ENCODE peak calls at places on chromosomes 6 and 20, in seven cellular contexts. One of them, this sample, is unnamed.

GRCh38 chr6:85756982-85757381 is 114.3 kb upstream of the SYNCRIP start:
- DNase-seq in HFF-Myc: peak; percentile 2
- DNase-seq in EL: peak; percentile 26
- DNase-seq in Daoy: peak; percentile 9
- DNase-seq in neural crest cell: no peak
- DNase-seq in dorsolateral prefrontal cortex: no peak
- DNase-seq in G401: peak; percentile 58
- DNase-seq in this sample: no peak

GRCh38 chr6:166626177-166627038 is 643 bp downstream of the RPS6KA2 start:
- DNase-seq in dorsolateral prefrontal cortex: no peak
- DNase-seq in G401: peak; percentile 65
- DNase-seq in HFF-Myc: no peak
- DNase-seq in neural crest cell: peak; percentile 21
- DNase-seq in Daoy: peak; percentile 30
- DNase-seq in EL: peak; percentile 48
- DNase-seq in this sample: no peak

GRCh38 chr6:11036977-11037430 is 7.1 kb downstream of the ELOVL2 start:
- DNase-seq in neural crest cell: no peak
- DNase-seq in dorsolateral prefrontal cortex: no peak
- DNase-seq in G401: no peak
- DNase-seq in EL: no peak
- DNase-seq in HFF-Myc: no peak
- DNase-seq in Daoy: no peak
- DNase-seq in this sample: no peak

GRCh38 chr20:57443349-57443748 is 52.2 kb downstream of the RBM38 start:
- DNase-seq in neural crest cell: no peak
- DNase-seq in HFF-Myc: no peak
- DNase-seq in EL: no peak
- DNase-seq in Daoy: no peak
- DNase-seq in dorsolateral prefrontal cortex: no peak
- DNase-seq in G401: no peak
- DNase-seq in this sample: no peak

GRCh38 chr6:53647437-53648094 is 18.0 kb downstream of the KLHL31 start:
- DNase-seq in HFF-Myc: no peak
- DNase-seq in Daoy: no peak
- DNase-seq in EL: no peak
- DNase-seq in dorsolateral prefrontal cortex: no peak
- DNase-seq in neural crest cell: no peak
- DNase-seq in G401: no peak
- DNase-seq in this sample: peak; percentile 37

GRCh38 chr6:133973109-133973971 is 20.3 kb downstream of the TBPL1 start:
- DNase-seq in HFF-Myc: no peak
- DNase-seq in G401: peak; percentile 85
- DNase-seq in neural crest cell: no peak
- DNase-seq in EL: peak; percentile 56
- DNase-seq in dorsolateral prefrontal cortex: no peak
- DNase-seq in Daoy: peak; percentile 39
- DNase-seq in this sample: peak; percentile 46

GRCh38 chr6:76779068-76779467 is 684.2 kb downstream of the HTR1B start:
- DNase-seq in neural crest cell: no peak
- DNase-seq in G401: no peak
- DNase-seq in dorsolateral prefrontal cortex: no peak
- DNase-seq in EL: no peak
- DNase-seq in Daoy: no peak
- DNase-seq in HFF-Myc: no peak
- DNase-seq in this sample: no peak

GRCh38 chr6:152117156-152118129 is 310.0 kb downstream of the ESR1 start:
- DNase-seq in Daoy: no peak
- DNase-seq in neural crest cell: no peak
- DNase-seq in dorsolateral prefrontal cortex: no peak
- DNase-seq in HFF-Myc: no peak
- DNase-seq in G401: no peak
- DNase-seq in EL: no peak
- DNase-seq in this sample: no peak

GRCh38 chr6:87700351-87700728 is 1.7 kb downstream of the AKIRIN2 start:
- DNase-seq in HFF-Myc: no peak
- DNase-seq in EL: no peak
- DNase-seq in neural crest cell: no peak
- DNase-seq in dorsolateral prefrontal cortex: no peak
- DNase-seq in Daoy: no peak
- DNase-seq in G401: peak; percentile 29
- DNase-seq in this sample: no peak

GRCh38 chr20:46087161-46087560 is 2.6 kb downstream of the NCOA5 start:
- DNase-seq in HFF-Myc: no peak
- DNase-seq in neural crest cell: no peak
- DNase-seq in dorsolateral prefrontal cortex: no peak
- DNase-seq in EL: no peak
- DNase-seq in G401: no peak
- DNase-seq in Daoy: no peak
- DNase-seq in this sample: no peak

GRCh38 chr6:16766043-16766521 is 4.8 kb upstream of the ATXN1 start:
- DNase-seq in HFF-Myc: peak; percentile 98
- DNase-seq in Daoy: peak; percentile 98
- DNase-seq in neural crest cell: no peak
- DNase-seq in EL: peak; percentile 97
- DNase-seq in dorsolateral prefrontal cortex: no peak
- DNase-seq in G401: no peak
- DNase-seq in this sample: peak; percentile 95

GRCh38 chr20:2259731-2260130 is 36.1 kb upstream of the TGM3 start:
- DNase-seq in neural crest cell: no peak
- DNase-seq in dorsolateral prefrontal cortex: no peak
- DNase-seq in Daoy: no peak
- DNase-seq in EL: no peak
- DNase-seq in HFF-Myc: no peak
- DNase-seq in G401: no peak
- DNase-seq in this sample: no peak

GRCh38 chr20:36573798-36574277 is 441 bp downstream of the TGIF2 start:
- DNase-seq in Daoy: peak; percentile 23
- DNase-seq in G401: no peak
- DNase-seq in dorsolateral prefrontal cortex: no peak
- DNase-seq in HFF-Myc: no peak
- DNase-seq in EL: peak; percentile 28
- DNase-seq in neural crest cell: no peak
- DNase-seq in this sample: no peak

GRCh38 chr6:17986656-17987575 is 519 bp downstream of the KIF13A start:
- DNase-seq in EL: peak; percentile 61
- DNase-seq in G401: peak; percentile 65
- DNase-seq in dorsolateral prefrontal cortex: peak; percentile 63
- DNase-seq in Daoy: peak; percentile 70
- DNase-seq in neural crest cell: peak; percentile 43
- DNase-seq in HFF-Myc: no peak
- DNase-seq in this sample: peak; percentile 52

GRCh38 chr20:19784511-19785172 is 26.6 kb downstream of the RIN2 start:
- DNase-seq in Daoy: peak; percentile 84
- DNase-seq in dorsolateral prefrontal cortex: peak; percentile 62
- DNase-seq in EL: peak; percentile 85
- DNase-seq in neural crest cell: peak; percentile 55
- DNase-seq in G401: peak; percentile 67
- DNase-seq in HFF-Myc: peak; percentile 82
- DNase-seq in this sample: peak; percentile 93

This sample was measured in HT1080.